ENCODE peak calls at places on chromosomes 13 and 19, in seven cellular contexts. Y is cardiac fibroblast, X is Panc1, D is ascending aorta, K is DND-41, W is PC-3, T is bronchial epithelial cell. M is an unnamed sample.

GRCh38 chr13:45092668-45093067 is 27.6 kb upstream of the GTF2F2 start:
- DNase-seq in K (peak; percentile 51), W (peak; percentile 60), X (no peak), T (peak; percentile 8), Y (peak; percentile 13), D (no peak), M (no peak)

GRCh38 chr19:40424637-40425449 is 949 bp downstream of the SERTAD1 start:
- DNase-seq in D (no peak), K (peak; percentile 28), X (no peak), W (no peak), T (no peak), Y (peak; percentile 43), M (peak; percentile 48)

GRCh38 chr13:42474954-42475353 is 99.0 kb upstream of the TNFSF11 start:
- DNase-seq in K (peak; percentile 36), D (no peak), W (no peak), X (no peak), T (no peak), Y (peak; percentile 53), M (peak; percentile 98)

GRCh38 chr13:30898721-30899188 is 7.3 kb upstream of the MEDAG start:
- DNase-seq in X (no peak), Y (peak; percentile 97), T (peak; percentile 69), K (no peak), W (peak; percentile 32), D (peak; percentile 54), M (peak; percentile 99)

GRCh38 chr13:87677334-87678234 is 6.4 kb downstream of the SLITRK5 start:
- DNase-seq in Y (no peak), K (no peak), W (peak; percentile 14), X (no peak), D (no peak), T (no peak), M (no peak)

GRCh38 chr19:6238643-6239281 is 41.0 kb downstream of the MLLT1 start:
- DNase-seq in X (no peak), K (no peak), Y (peak; percentile 81), T (peak; percentile 39), D (no peak), W (peak; percentile 46), M (peak; percentile 58)

GRCh38 chr19:14248578-14249011 is 42.6 kb upstream of the ADGRL1 start:
- DNase-seq in Y (peak; percentile 74), T (no peak), K (no peak), D (no peak), X (no peak), W (peak; percentile 43), M (peak; percentile 24)

GRCh38 chr19:8256276-8257051 is 47.3 kb downstream of the CERS4 start:
- DNase-seq in K (no peak), Y (no peak), T (no peak), D (no peak), W (no peak), X (no peak), M (no peak)

GRCh38 chr19:6718741-6719539 is 1.5 kb downstream of the C3 start:
- DNase-seq in K (peak; percentile 52), T (no peak), X (no peak), Y (peak; percentile 66), W (peak; percentile 48), D (no peak), M (no peak)

GRCh38 chr13:113632706-113633484 is 25.1 kb downstream of the ATP4B start:
- DNase-seq in Y (no peak), X (no peak), D (no peak), K (no peak), T (no peak), W (no peak), M (no peak)

GRCh38 chr13:52002361-52002760 is 8.9 kb downstream of the ATP7B start:
- DNase-seq in X (no peak), K (no peak), W (no peak), D (no peak), Y (no peak), T (no peak), M (no peak)

GRCh38 chr13:29195459-29195858 is 375.3 kb downstream of the MTUS2 start:
- DNase-seq in K (peak; percentile 30), T (no peak), D (no peak), Y (no peak), X (no peak), W (no peak), M (no peak)
- H3K4me3 ChIP-seq in K (no peak overlapping the region), T (no peak overlapping the region), D (no peak overlapping the region), Y (no peak overlapping the region), X (no peak overlapping the region), W (no peak overlapping the region), M (no peak overlapping the region)

DNA sequence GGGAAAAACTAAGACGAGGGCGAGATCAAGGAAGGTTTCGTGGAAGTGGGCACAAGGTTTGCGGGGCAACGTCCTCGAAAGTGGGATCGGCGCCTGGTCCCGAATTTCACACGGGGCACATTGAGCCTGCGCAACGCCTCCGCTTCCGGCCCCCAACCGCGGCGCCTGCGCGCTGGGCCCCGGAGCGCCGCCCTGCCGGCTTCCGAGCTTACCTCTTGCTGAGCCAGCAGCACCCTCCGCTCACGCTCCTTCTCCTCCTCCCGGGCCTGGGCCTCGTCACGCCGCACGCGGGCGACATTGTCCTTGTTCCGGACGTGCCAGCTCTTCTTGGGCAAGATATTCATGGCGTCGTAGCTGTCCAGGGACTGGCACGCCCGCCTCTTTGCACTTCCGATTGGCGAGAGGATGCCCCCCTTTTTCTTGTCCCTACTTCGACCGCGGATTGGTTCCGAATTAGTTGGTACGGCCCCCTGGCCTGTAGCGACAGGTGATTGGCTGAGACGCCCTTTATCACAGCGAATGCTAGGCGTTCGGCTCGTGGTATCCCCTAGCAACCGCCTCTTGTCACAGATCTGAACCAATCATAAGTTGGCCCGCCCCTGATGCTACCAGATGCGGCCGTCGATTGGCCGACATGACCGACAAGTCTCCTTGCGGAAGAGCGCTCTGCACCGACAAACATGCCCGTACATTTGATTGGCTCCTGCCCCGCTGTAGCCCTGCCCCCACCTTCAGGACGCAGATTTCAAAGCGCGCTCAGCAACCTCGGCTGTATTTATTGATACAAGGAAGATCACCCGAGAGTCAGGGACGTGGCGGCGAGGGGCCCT is at the start of gene LENG1:
- DNase-seq in W (peak; percentile 100), Y (peak; percentile 100), X (peak; percentile 100), T (peak; percentile 99), D (peak; percentile 100), K (peak; percentile 100), M (peak; percentile 100)
- TF ChIP-seq CTCF in W (peak; percentile 34), Y (peak; percentile 11), X (no peak), T (peak; percentile 42), D (peak; percentile 36), K (peak; percentile 49), M (peak; percentile 38)

GRCh38 chr19:58009666-58010301 is 7.2 kb upstream of the ZNF606 start:
- DNase-seq in D (no peak), W (peak; percentile 69), K (peak; percentile 88), X (no peak), T (peak; percentile 75), Y (peak; percentile 87), M (peak; percentile 92)
- H3K4me3 ChIP-seq in D (peak overlapping the region; percentile 36), W (peak overlapping the region; percentile 57), K (peak overlapping the region; percentile 80), X (no peak overlapping the region), T (peak overlapping the region; percentile 66), Y (peak overlapping the region; percentile 46), M (peak overlapping the region; percentile 59)

GRCh38 chr19:37977391-37977790 is 70.4 kb downstream of the SIPA1L3 start:
- DNase-seq in X (no peak), W (no peak), T (no peak), Y (no peak), K (no peak), D (no peak), M (no peak)

GRCh38 chr19:37972803-37973202 is 65.8 kb downstream of the SIPA1L3 start:
- DNase-seq in T (no peak), Y (no peak), K (no peak), D (no peak), X (no peak), W (no peak), M (no peak)

GRCh38 chr19:37975596-37976515 is 68.8 kb downstream of the SIPA1L3 start:
- DNase-seq in X (no peak), T (no peak), K (no peak), Y (no peak), W (no peak), D (no peak), M (no peak)

GRCh38 chr19:37973666-37974065 is 66.7 kb downstream of the SIPA1L3 start:
- DNase-seq in W (no peak), K (no peak), D (no peak), X (no peak), T (no peak), Y (no peak), M (no peak)

DNA sequence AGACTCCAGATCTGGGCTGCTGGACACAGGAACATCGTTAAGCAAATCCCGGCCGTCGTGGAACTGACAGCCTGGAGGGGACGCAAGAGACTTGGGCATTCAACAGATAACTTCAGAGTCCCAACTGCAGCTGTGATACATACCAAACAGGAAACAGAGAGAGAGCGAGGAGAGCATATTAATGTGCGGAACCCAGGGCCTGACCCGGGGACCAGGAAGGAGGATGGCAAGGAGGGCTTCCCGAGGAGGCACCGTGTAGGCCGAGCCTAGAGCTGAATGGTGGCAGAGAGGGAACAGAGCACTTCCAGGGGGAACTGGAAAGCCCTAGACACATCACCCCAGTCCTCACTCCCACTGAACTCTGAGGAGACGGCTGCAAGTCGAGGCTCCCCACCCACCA is 68.1 kb downstream of the SIPA1L3 start:
- DNase-seq in Y (no peak), W (no peak), T (no peak), X (no peak), D (no peak), K (no peak), M (no peak)
- TF ChIP-seq CTCF in Y (no peak), W (no peak), T (no peak), X (no peak), D (no peak), K (no peak), M (no peak)

DNA sequence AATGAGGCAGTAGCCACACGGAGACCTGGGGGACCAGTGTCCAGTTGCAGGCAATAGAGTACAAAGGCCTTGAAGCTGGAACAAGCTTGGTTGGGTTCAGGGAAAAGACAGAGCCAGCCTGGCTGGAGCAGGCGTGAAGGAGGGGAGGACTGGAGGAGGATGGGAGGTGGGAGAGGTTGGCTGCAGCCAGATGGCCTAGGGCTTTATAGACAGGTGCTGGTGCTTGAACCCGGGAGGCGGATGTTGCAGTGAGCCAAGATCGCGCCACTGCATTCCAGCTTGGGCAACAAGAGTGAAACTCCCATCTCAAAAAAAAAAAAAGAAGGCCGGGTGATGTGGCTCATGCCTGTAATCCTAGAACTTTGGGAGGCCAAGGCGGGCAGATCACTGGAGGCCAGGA is 1.7 kb downstream of the SPINT2 start:
- DNase-seq in X (no peak), Y (no peak), D (no peak), T (peak; percentile 58), K (no peak), W (peak; percentile 37), M (no peak)
- H3K4me3 ChIP-seq in X (peak overlapping the region; percentile 65), Y (no peak overlapping the region), D (peak overlapping the region; percentile 76), T (peak overlapping the region; percentile 98), K (no peak overlapping the region), W (peak overlapping the region; percentile 91), M (no peak overlapping the region)

GRCh38 chr19:12232961-12233360 is 61.7 kb downstream of the ZNF44 start:
- DNase-seq in W (no peak), X (no peak), T (no peak), K (no peak), D (no peak), Y (no peak), M (no peak)
- TF ChIP-seq CTCF in W (no peak), X (no peak), T (no peak), K (no peak), D (no peak), Y (no peak), M (no peak)